ENCODE peak calls at places on chromosome 6, in four cellular contexts. One of them, this sample, is unnamed.

GRCh38 chr6:154732538-154732823 is 735 bp upstream of the SCAF8 start:
- DNase-seq in colonic mucosa: no peak
- DNase-seq in AG04449: no peak
- DNase-seq in T-cell: no peak
- DNase-seq in this sample: no peak

GRCh38 chr6:42727084-42727601 is 4.7 kb upstream of the PRPH2 start:
- DNase-seq in colonic mucosa: peak; percentile 40
- DNase-seq in T-cell: peak; percentile 32
- DNase-seq in AG04449: no peak
- DNase-seq in this sample: peak; percentile 70

GRCh38 chr6:56505861-56506260 is 136.8 kb downstream of the DST start:
- DNase-seq in T-cell: no peak
- DNase-seq in AG04449: no peak
- DNase-seq in colonic mucosa: no peak
- DNase-seq in this sample: no peak

GRCh38 chr6:69795469-69796080 is 1.2 kb downstream of the LMBRD1 start:
- DNase-seq in T-cell: no peak
- DNase-seq in colonic mucosa: no peak
- DNase-seq in AG04449: no peak
- DNase-seq in this sample: no peak

GRCh38 chr6:111604259-111605099 is 1.2 kb downstream of the TRAF3IP2 start:
- DNase-seq in AG04449: no peak
- DNase-seq in colonic mucosa: peak; percentile 60
- DNase-seq in T-cell: no peak
- DNase-seq in this sample: no peak

GRCh38 chr6:169536446-169537170 is 165.2 kb downstream of the WDR27 start:
- DNase-seq in colonic mucosa: no peak
- DNase-seq in AG04449: peak; percentile 66
- DNase-seq in T-cell: no peak
- DNase-seq in this sample: no peak

GRCh38 chr6:50819906-50820589 is 1.4 kb downstream of the TFAP2B start:
- DNase-seq in T-cell: no peak
- DNase-seq in AG04449: no peak
- DNase-seq in colonic mucosa: no peak
- DNase-seq in this sample: peak; percentile 61

GRCh38 chr6:158698876-158699440 is 49.1 kb downstream of the SYTL3 start:
- DNase-seq in colonic mucosa: no peak
- DNase-seq in AG04449: no peak
- DNase-seq in T-cell: no peak
- DNase-seq in this sample: peak; percentile 83

GRCh38 chr6:98054453-98054852 is 771.4 kb upstream of the MMS22L start:
- DNase-seq in colonic mucosa: no peak
- DNase-seq in T-cell: no peak
- DNase-seq in AG04449: no peak
- DNase-seq in this sample: no peak

GRCh38 chr6:167044696-167045095 is 45.5 kb downstream of the CEP43 start:
- DNase-seq in AG04449: no peak
- DNase-seq in colonic mucosa: no peak
- DNase-seq in T-cell: no peak
- DNase-seq in this sample: no peak

GRCh38 chr6:82842721-82843120 is 222.9 kb downstream of the UBE3D start:
- DNase-seq in colonic mucosa: no peak
- DNase-seq in AG04449: peak; percentile 55
- DNase-seq in T-cell: no peak
- DNase-seq in this sample: no peak

GRCh38 chr6:43883698-43884659 is 114.0 kb downstream of the VEGFA start:
- DNase-seq in AG04449: no peak
- DNase-seq in T-cell: no peak
- DNase-seq in colonic mucosa: no peak
- DNase-seq in this sample: peak; percentile 53

GRCh38 chr6:53312355-53312754 is 36.4 kb downstream of the ELOVL5 start:
- DNase-seq in AG04449: no peak
- DNase-seq in colonic mucosa: no peak
- DNase-seq in T-cell: no peak
- DNase-seq in this sample: no peak

GRCh38 chr6:135901776-135902524 is 50.4 kb downstream of the PDE7B start:
- DNase-seq in T-cell: no peak
- DNase-seq in colonic mucosa: no peak
- DNase-seq in AG04449: no peak
- DNase-seq in this sample: no peak

GRCh38 chr6:99032396-99032795 is 84.7 kb upstream of the FBXL4 start:
- DNase-seq in AG04449: no peak
- DNase-seq in colonic mucosa: no peak
- DNase-seq in T-cell: no peak
- DNase-seq in this sample: no peak

GRCh38 chr6:45049188-45049843 is 278.8 kb upstream of the RUNX2 start:
- DNase-seq in AG04449: no peak
- DNase-seq in colonic mucosa: no peak
- DNase-seq in T-cell: no peak
- DNase-seq in this sample: no peak

GRCh38 chr6:47301441-47301840 is 8.3 kb downstream of the TNFRSF21 start:
- DNase-seq in AG04449: no peak
- DNase-seq in T-cell: no peak
- DNase-seq in colonic mucosa: no peak
- DNase-seq in this sample: no peak

GRCh38 chr6:73455865-73456629 is 4.0 kb upstream of the CGAS start:
- DNase-seq in colonic mucosa: no peak
- DNase-seq in T-cell: no peak
- DNase-seq in AG04449: no peak
- DNase-seq in this sample: no peak

GRCh38 chr6:148175511-148176188 is 167.0 kb upstream of the SASH1 start:
- DNase-seq in colonic mucosa: no peak
- DNase-seq in T-cell: no peak
- DNase-seq in AG04449: peak; percentile 5
- DNase-seq in this sample: no peak

GRCh38 chr6:118665011-118665410 is 13.6 kb upstream of the CEP85L start:
- DNase-seq in AG04449: no peak
- DNase-seq in T-cell: no peak
- DNase-seq in colonic mucosa: no peak
- DNase-seq in this sample: no peak

GRCh38 chr6:134707342-134707982 is 242.4 kb downstream of the ALDH8A1 start:
- DNase-seq in T-cell: no peak
- DNase-seq in colonic mucosa: no peak
- DNase-seq in AG04449: no peak
- DNase-seq in this sample: no peak

GRCh38 chr6:53394704-53395103 is 46.0 kb upstream of the ELOVL5 start:
- DNase-seq in T-cell: no peak
- DNase-seq in colonic mucosa: no peak
- DNase-seq in AG04449: no peak
- DNase-seq in this sample: no peak

GRCh38 chr6:99613398-99613704 is 6.7 kb downstream of the PRDM13 start:
- DNase-seq in T-cell: no peak
- DNase-seq in colonic mucosa: peak; percentile 41
- DNase-seq in AG04449: no peak
- DNase-seq in this sample: no peak

GRCh38 chr6:43517503-43518357 is 841 bp downstream of the POLR1C start:
- DNase-seq in AG04449: no peak
- DNase-seq in colonic mucosa: no peak
- DNase-seq in T-cell: no peak
- DNase-seq in this sample: no peak

GRCh38 chr6:30770164-30770563 is 25.8 kb upstream of the IER3 start:
- DNase-seq in colonic mucosa: no peak
- DNase-seq in T-cell: no peak
- DNase-seq in AG04449: no peak
- DNase-seq in this sample: no peak

GRCh38 chr6:167100241-167100674 is 22.6 kb upstream of the CCR6 start:
- DNase-seq in colonic mucosa: no peak
- DNase-seq in T-cell: no peak
- DNase-seq in AG04449: no peak
- DNase-seq in this sample: no peak

GRCh38 chr6:168043848-168044415 is 35.1 kb downstream of the FRMD1 start:
- DNase-seq in colonic mucosa: no peak
- DNase-seq in T-cell: no peak
- DNase-seq in AG04449: no peak
- DNase-seq in this sample: peak; percentile 52

GRCh38 chr6:90328004-90328403 is 31.4 kb upstream of the BACH2 start:
- DNase-seq in colonic mucosa: no peak
- DNase-seq in T-cell: no peak
- DNase-seq in AG04449: no peak
- DNase-seq in this sample: no peak

GRCh38 chr6:111692327-111693164 is 86.9 kb upstream of the TRAF3IP2 start:
- DNase-seq in T-cell: no peak
- DNase-seq in colonic mucosa: peak; percentile 78
- DNase-seq in AG04449: no peak
- DNase-seq in this sample: no peak

GRCh38 chr6:113122060-113122459 is 735.1 kb upstream of the MARCKS start:
- DNase-seq in T-cell: no peak
- DNase-seq in colonic mucosa: no peak
- DNase-seq in AG04449: peak; percentile 76
- DNase-seq in this sample: no peak

GRCh38 chr6:3294921-3295871 is 36.4 kb downstream of the PSMG4 start:
- DNase-seq in AG04449: no peak
- DNase-seq in T-cell: no peak
- DNase-seq in colonic mucosa: no peak
- DNase-seq in this sample: peak; percentile 46

GRCh38 chr6:56649782-56650181 is 7.1 kb upstream of the DST start:
- DNase-seq in AG04449: no peak
- DNase-seq in T-cell: no peak
- DNase-seq in colonic mucosa: no peak
- DNase-seq in this sample: no peak

GRCh38 chr6:84074988-84075781 is 41.6 kb downstream of the MRAP2 start:
- DNase-seq in T-cell: no peak
- DNase-seq in AG04449: no peak
- DNase-seq in colonic mucosa: no peak
- DNase-seq in this sample: no peak

GRCh38 chr6:444653-445275 is 53.2 kb downstream of the IRF4 start:
- DNase-seq in AG04449: no peak
- DNase-seq in T-cell: peak; percentile 44
- DNase-seq in colonic mucosa: no peak
- DNase-seq in this sample: peak; percentile 60

GRCh38 chr6:36418558-36418957 is 24.1 kb downstream of the PXT1 start:
- DNase-seq in T-cell: no peak
- DNase-seq in AG04449: no peak
- DNase-seq in colonic mucosa: no peak
- DNase-seq in this sample: no peak

GRCh38 chr6:132714160-132714559 is 305 bp upstream of the VNN1 start:
- DNase-seq in T-cell: no peak
- DNase-seq in colonic mucosa: no peak
- DNase-seq in AG04449: no peak
- DNase-seq in this sample: no peak